ENCODE peak calls at places on chromosomes 16 and 17, in seven cellular contexts. One of them, this sample, is unnamed.
A peak's percentile ranks its signal among the peaks of the same experiment; 100 is the strongest.

GRCh38 chr16:66256919-66257318 is 109.6 kb upstream of the CDH5 start:
- DNase-seq in ascending aorta: no peak
- DNase-seq in uterus: no peak
- DNase-seq in tibial nerve: no peak
- DNase-seq in cardiac muscle cell: no peak
- DNase-seq in mammary epithelial cell: peak; percentile 16
- DNase-seq in effector memory CD4-positive, alpha-beta T cell: no peak
- DNase-seq in this sample: no peak

GRCh38 chr16:51553910-51554309 is 402.8 kb upstream of the SALL1 start:
- DNase-seq in ascending aorta: no peak
- DNase-seq in uterus: no peak
- DNase-seq in tibial nerve: no peak
- DNase-seq in cardiac muscle cell: no peak
- DNase-seq in mammary epithelial cell: peak; percentile 68
- DNase-seq in effector memory CD4-positive, alpha-beta T cell: no peak
- DNase-seq in this sample: no peak

GRCh38 chr17:35541434-35541833 is 4.0 kb upstream of the SLFN12L start:
- DNase-seq in ascending aorta: no peak
- DNase-seq in uterus: no peak
- DNase-seq in tibial nerve: no peak
- DNase-seq in cardiac muscle cell: no peak
- DNase-seq in mammary epithelial cell: no peak
- DNase-seq in effector memory CD4-positive, alpha-beta T cell: no peak
- DNase-seq in this sample: no peak

GRCh38 chr17:75720656-75721462 is at the start of gene ITGB4:
- DNase-seq in ascending aorta: no peak
- DNase-seq in uterus: no peak
- DNase-seq in tibial nerve: peak; percentile 50
- DNase-seq in cardiac muscle cell: peak; percentile 49
- DNase-seq in mammary epithelial cell: peak; percentile 92
- DNase-seq in effector memory CD4-positive, alpha-beta T cell: peak; percentile 57
- DNase-seq in this sample: peak; percentile 86

GRCh38 chr17:64070213-64070612 is 49.8 kb upstream of the ICAM2 start:
- DNase-seq in ascending aorta: no peak
- DNase-seq in uterus: no peak
- DNase-seq in tibial nerve: no peak
- DNase-seq in cardiac muscle cell: no peak
- DNase-seq in mammary epithelial cell: no peak
- DNase-seq in effector memory CD4-positive, alpha-beta T cell: no peak
- DNase-seq in this sample: no peak

GRCh38 chr17:77318491-77319210 is 177.9 kb downstream of the SEC14L1 start:
- DNase-seq in ascending aorta: no peak
- DNase-seq in uterus: no peak
- DNase-seq in tibial nerve: no peak
- DNase-seq in cardiac muscle cell: no peak
- DNase-seq in mammary epithelial cell: peak; percentile 29
- DNase-seq in effector memory CD4-positive, alpha-beta T cell: no peak
- DNase-seq in this sample: no peak

GRCh38 chr17:79424471-79425185 is 186.2 kb downstream of the RBFOX3 start:
- DNase-seq in ascending aorta: no peak
- DNase-seq in uterus: no peak
- DNase-seq in tibial nerve: no peak
- DNase-seq in cardiac muscle cell: no peak
- DNase-seq in mammary epithelial cell: no peak
- DNase-seq in effector memory CD4-positive, alpha-beta T cell: no peak
- DNase-seq in this sample: no peak

GRCh38 chr17:4635823-4636375 is 5.6 kb downstream of the ALOX15 start:
- DNase-seq in ascending aorta: no peak
- DNase-seq in uterus: no peak
- DNase-seq in tibial nerve: no peak
- DNase-seq in cardiac muscle cell: no peak
- DNase-seq in mammary epithelial cell: no peak
- DNase-seq in effector memory CD4-positive, alpha-beta T cell: no peak
- DNase-seq in this sample: no peak

GRCh38 chr16:84443166-84443802 is 61.2 kb downstream of the MEAK7 start:
- DNase-seq in ascending aorta: no peak
- DNase-seq in uterus: no peak
- DNase-seq in tibial nerve: no peak
- DNase-seq in cardiac muscle cell: no peak
- DNase-seq in mammary epithelial cell: no peak
- DNase-seq in effector memory CD4-positive, alpha-beta T cell: no peak
- DNase-seq in this sample: peak; percentile 53

GRCh38 chr16:6038966-6039530 is 941.5 kb upstream of the EEF2KMT start:
- DNase-seq in ascending aorta: no peak
- DNase-seq in uterus: no peak
- DNase-seq in tibial nerve: no peak
- DNase-seq in cardiac muscle cell: no peak
- DNase-seq in mammary epithelial cell: no peak
- DNase-seq in effector memory CD4-positive, alpha-beta T cell: no peak
- DNase-seq in this sample: no peak

GRCh38 chr16:62711797-62712196 is 675.6 kb upstream of the CDH8 start:
- DNase-seq in ascending aorta: no peak
- DNase-seq in uterus: no peak
- DNase-seq in tibial nerve: no peak
- DNase-seq in cardiac muscle cell: no peak
- DNase-seq in mammary epithelial cell: no peak
- DNase-seq in effector memory CD4-positive, alpha-beta T cell: no peak
- DNase-seq in this sample: no peak

GRCh38 chr17:41494524-41494923 is 4.8 kb upstream of the KRT36 start:
- DNase-seq in ascending aorta: no peak
- DNase-seq in uterus: no peak
- DNase-seq in tibial nerve: no peak
- DNase-seq in cardiac muscle cell: no peak
- DNase-seq in mammary epithelial cell: peak; percentile 51
- DNase-seq in effector memory CD4-positive, alpha-beta T cell: no peak
- DNase-seq in this sample: no peak

GRCh38 chr16:15770512-15770911 is 86.3 kb downstream of the MYH11 start:
- DNase-seq in ascending aorta: no peak
- DNase-seq in uterus: no peak
- DNase-seq in tibial nerve: no peak
- DNase-seq in cardiac muscle cell: no peak
- DNase-seq in mammary epithelial cell: no peak
- DNase-seq in effector memory CD4-positive, alpha-beta T cell: no peak
- DNase-seq in this sample: no peak

GRCh38 chr17:74429604-74430384 is 2.1 kb upstream of the GPRC5C start:
- DNase-seq in ascending aorta: no peak
- DNase-seq in uterus: no peak
- DNase-seq in tibial nerve: no peak
- DNase-seq in cardiac muscle cell: peak; percentile 59
- DNase-seq in mammary epithelial cell: peak; percentile 25
- DNase-seq in effector memory CD4-positive, alpha-beta T cell: no peak
- DNase-seq in this sample: peak; percentile 56

GRCh38 chr16:9311303-9311954 is 220.0 kb downstream of the HAPSTR1 start:
- DNase-seq in ascending aorta: no peak
- DNase-seq in uterus: no peak
- DNase-seq in tibial nerve: no peak
- DNase-seq in cardiac muscle cell: peak; percentile 41
- DNase-seq in mammary epithelial cell: no peak
- DNase-seq in effector memory CD4-positive, alpha-beta T cell: no peak
- DNase-seq in this sample: no peak

GRCh38 chr16:53369921-53370320 is 64.3 kb upstream of the RBL2 start:
- DNase-seq in ascending aorta: no peak
- DNase-seq in uterus: no peak
- DNase-seq in tibial nerve: no peak
- DNase-seq in cardiac muscle cell: no peak
- DNase-seq in mammary epithelial cell: peak; percentile 12
- DNase-seq in effector memory CD4-positive, alpha-beta T cell: no peak
- DNase-seq in this sample: no peak

GRCh38 chr17:73208139-73208827 is 15.4 kb downstream of the COG1 start:
- DNase-seq in ascending aorta: no peak
- DNase-seq in uterus: no peak
- DNase-seq in tibial nerve: no peak
- DNase-seq in cardiac muscle cell: no peak
- DNase-seq in mammary epithelial cell: no peak
- DNase-seq in effector memory CD4-positive, alpha-beta T cell: no peak
- DNase-seq in this sample: no peak
- H3K27ac ChIP-seq in ascending aorta: no peak overlapping the region
- H3K27ac ChIP-seq in uterus: no peak overlapping the region
- H3K27ac ChIP-seq in tibial nerve: no peak overlapping the region
- H3K27ac ChIP-seq in cardiac muscle cell: peak overlapping the region; percentile 39
- H3K27ac ChIP-seq in mammary epithelial cell: no peak overlapping the region
- H3K27ac ChIP-seq in effector memory CD4-positive, alpha-beta T cell: no peak overlapping the region
- H3K27ac ChIP-seq in this sample: no peak overlapping the region

DNA sequence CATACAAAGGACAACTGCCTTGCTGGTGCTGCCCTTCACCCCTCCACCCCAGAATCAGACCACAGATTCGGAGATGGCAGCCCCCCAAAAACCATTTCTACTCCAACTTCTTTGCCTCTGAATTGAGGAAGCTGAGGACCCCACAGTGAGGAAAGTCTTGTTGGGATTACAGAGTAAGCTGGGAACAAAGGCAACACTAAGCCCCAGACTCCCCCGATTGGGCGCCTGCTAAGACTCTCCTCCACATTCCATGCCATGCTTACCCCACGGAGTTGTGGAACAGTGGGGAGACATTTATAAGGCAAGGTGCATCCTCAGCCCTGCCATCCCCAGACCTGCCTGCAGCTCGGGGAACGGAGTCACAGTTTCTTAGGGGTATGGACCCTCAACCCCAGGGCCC is 1.9 kb downstream of the GIT1 start:
- DNase-seq in ascending aorta: no peak
- DNase-seq in uterus: no peak
- DNase-seq in tibial nerve: no peak
- DNase-seq in cardiac muscle cell: no peak
- DNase-seq in mammary epithelial cell: no peak
- DNase-seq in effector memory CD4-positive, alpha-beta T cell: no peak
- DNase-seq in this sample: no peak
- H3K27ac ChIP-seq in ascending aorta: peak overlapping the region; percentile 82
- H3K27ac ChIP-seq in uterus: peak overlapping the region; percentile 71
- H3K27ac ChIP-seq in tibial nerve: peak overlapping the region; percentile 80
- H3K27ac ChIP-seq in cardiac muscle cell: no peak overlapping the region
- H3K27ac ChIP-seq in mammary epithelial cell: no peak overlapping the region
- H3K27ac ChIP-seq in effector memory CD4-positive, alpha-beta T cell: no peak overlapping the region
- H3K27ac ChIP-seq in this sample: no peak overlapping the region

GRCh38 chr16:88699180-88699579 is 7.0 kb downstream of the RNF166 start:
- DNase-seq in ascending aorta: no peak
- DNase-seq in uterus: no peak
- DNase-seq in tibial nerve: no peak
- DNase-seq in cardiac muscle cell: no peak
- DNase-seq in mammary epithelial cell: no peak
- DNase-seq in effector memory CD4-positive, alpha-beta T cell: no peak
- DNase-seq in this sample: no peak

GRCh38 chr16:88702364-88703210 is 3.6 kb downstream of the RNF166 start:
- DNase-seq in ascending aorta: no peak
- DNase-seq in uterus: no peak
- DNase-seq in tibial nerve: no peak
- DNase-seq in cardiac muscle cell: no peak
- DNase-seq in mammary epithelial cell: no peak
- DNase-seq in effector memory CD4-positive, alpha-beta T cell: no peak
- DNase-seq in this sample: no peak

GRCh38 chr16:88700322-88700635 is 5.9 kb downstream of the RNF166 start:
- DNase-seq in ascending aorta: no peak
- DNase-seq in uterus: no peak
- DNase-seq in tibial nerve: no peak
- DNase-seq in cardiac muscle cell: no peak
- DNase-seq in mammary epithelial cell: no peak
- DNase-seq in effector memory CD4-positive, alpha-beta T cell: no peak
- DNase-seq in this sample: no peak

GRCh38 chr16:88701541-88702363 is 4.5 kb downstream of the RNF166 start:
- DNase-seq in ascending aorta: no peak
- DNase-seq in uterus: no peak
- DNase-seq in tibial nerve: no peak
- DNase-seq in cardiac muscle cell: no peak
- DNase-seq in mammary epithelial cell: no peak
- DNase-seq in effector memory CD4-positive, alpha-beta T cell: no peak
- DNase-seq in this sample: no peak

DNA sequence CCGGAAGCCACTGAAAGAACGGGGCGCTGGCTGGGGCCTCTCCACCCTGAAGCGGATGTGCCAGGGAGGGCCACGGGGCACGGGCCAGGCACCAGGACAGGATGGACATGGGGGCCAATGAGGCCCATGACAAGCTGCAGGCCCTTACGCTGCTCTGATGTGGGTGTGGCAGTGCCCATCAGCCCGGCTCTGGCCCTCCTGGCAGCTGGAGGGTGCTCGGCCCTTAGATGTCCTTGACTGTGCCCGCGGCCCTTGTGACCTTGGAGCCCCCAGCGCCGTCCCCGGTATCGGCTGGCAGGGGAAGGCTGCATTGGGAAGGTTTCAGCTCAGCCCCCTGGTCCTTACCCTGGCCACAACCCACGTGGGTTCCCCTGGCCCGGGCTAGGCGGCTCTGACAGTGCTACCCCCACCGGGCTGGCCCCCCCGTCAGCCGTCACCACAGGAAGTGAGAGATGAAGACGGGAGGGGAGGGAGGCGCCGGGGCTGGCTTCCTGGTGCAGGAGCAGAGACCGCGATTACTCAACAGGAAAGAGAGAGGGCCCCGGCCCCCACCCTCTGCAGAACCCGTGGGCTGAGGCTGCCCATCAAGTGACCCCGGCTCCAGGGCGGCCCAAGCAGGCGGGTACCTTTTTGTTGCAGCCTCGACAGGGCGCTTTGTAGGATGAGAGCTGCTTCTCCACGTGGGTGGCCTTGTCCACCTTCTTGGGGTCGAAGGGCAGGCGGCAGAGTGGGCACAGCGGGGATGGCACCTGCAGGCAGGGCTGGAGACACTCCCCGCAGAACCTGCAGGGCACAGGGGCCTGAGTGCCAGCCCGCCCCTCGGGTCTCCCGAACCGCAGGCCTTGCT is 5.3 kb downstream of the RNF166 start:
- DNase-seq in ascending aorta: peak; percentile 92
- DNase-seq in uterus: peak; percentile 81
- DNase-seq in tibial nerve: peak; percentile 74
- DNase-seq in cardiac muscle cell: no peak
- DNase-seq in mammary epithelial cell: no peak
- DNase-seq in effector memory CD4-positive, alpha-beta T cell: peak; percentile 95
- DNase-seq in this sample: no peak
- H3K27ac ChIP-seq in ascending aorta: no peak overlapping the region
- H3K27ac ChIP-seq in uterus: no peak overlapping the region
- H3K27ac ChIP-seq in tibial nerve: peak overlapping the region; percentile 89
- H3K27ac ChIP-seq in cardiac muscle cell: no peak overlapping the region
- H3K27ac ChIP-seq in mammary epithelial cell: no peak overlapping the region
- H3K27ac ChIP-seq in effector memory CD4-positive, alpha-beta T cell: peak overlapping the region; percentile 88
- H3K27ac ChIP-seq in this sample: no peak overlapping the region

DNA sequence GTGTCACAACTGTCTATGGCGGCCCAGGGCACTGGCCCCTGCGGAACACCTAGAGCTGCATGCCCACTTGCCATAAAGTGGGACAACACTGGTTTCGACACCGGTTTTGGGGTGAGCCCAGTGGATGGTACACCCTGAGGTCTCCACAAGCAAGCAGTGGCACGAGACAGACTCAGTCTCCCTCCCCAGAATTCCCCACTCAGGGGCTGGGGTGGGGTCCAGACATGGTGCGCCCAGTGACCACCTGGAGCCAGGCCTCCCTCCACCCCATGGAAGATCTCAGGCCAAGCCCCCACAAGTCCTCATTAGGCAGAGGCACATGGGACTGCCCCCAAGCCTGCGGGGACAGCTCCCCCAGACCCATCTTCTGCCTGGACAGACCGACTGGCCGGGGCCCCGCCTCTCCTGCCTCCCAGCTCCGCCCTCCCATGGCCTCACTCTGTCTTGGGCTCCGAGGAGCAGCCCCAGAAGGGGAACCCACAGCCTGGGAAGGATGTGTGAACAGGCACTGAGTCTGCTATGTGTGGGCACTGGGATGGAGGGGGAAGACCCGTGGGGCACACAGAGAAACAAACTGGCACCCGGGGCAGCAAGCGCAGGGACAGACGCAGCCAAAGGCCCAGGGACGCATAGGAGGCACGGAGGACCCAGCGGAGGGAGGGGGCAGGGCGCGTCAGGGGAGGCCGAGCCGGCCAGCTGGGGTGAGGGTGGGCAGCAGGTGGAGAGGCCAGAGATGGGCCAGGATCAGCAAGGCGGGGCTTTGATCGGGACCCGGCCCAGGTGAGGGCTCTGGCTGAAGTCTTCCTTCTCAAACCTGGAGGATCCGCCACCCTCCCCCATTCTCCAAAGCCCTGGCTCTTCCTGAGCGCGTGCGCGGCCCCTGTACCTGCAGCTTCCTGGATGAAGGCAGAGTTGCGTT is 2.8 kb downstream of the TEPSIN start:
- DNase-seq in ascending aorta: no peak
- DNase-seq in uterus: no peak
- DNase-seq in tibial nerve: no peak
- DNase-seq in cardiac muscle cell: no peak
- DNase-seq in mammary epithelial cell: no peak
- DNase-seq in effector memory CD4-positive, alpha-beta T cell: no peak
- DNase-seq in this sample: peak; percentile 37
- H3K27ac ChIP-seq in ascending aorta: no peak overlapping the region
- H3K27ac ChIP-seq in uterus: no peak overlapping the region
- H3K27ac ChIP-seq in tibial nerve: no peak overlapping the region
- H3K27ac ChIP-seq in cardiac muscle cell: peak overlapping the region; percentile 73
- H3K27ac ChIP-seq in mammary epithelial cell: no peak overlapping the region
- H3K27ac ChIP-seq in effector memory CD4-positive, alpha-beta T cell: no peak overlapping the region
- H3K27ac ChIP-seq in this sample: no peak overlapping the region